ENCODE peak calls at places on chromosomes 1 and 21, in six cellular contexts. T is heart left ventricle, B is astrocyte, V is neural progenitor cell, C is cardiac muscle cell, L is PC-3. R is an unnamed sample.

GRCh38 chr1:62045579-62045978 is 149.1 kb upstream of the L1TD1 start:
- DNase-seq in B (peak; percentile 49), V (no peak), T (peak; percentile 36), C (peak; percentile 15), L (no peak), R (no peak)

GRCh38 chr1:9251501-9251900 is 16.9 kb downstream of the H6PD start:
- DNase-seq in C (no peak), V (no peak), L (no peak), B (no peak), T (peak; percentile 67), R (no peak)

GRCh38 chr1:11042065-11042464 is 5.0 kb downstream of the MASP2 start:
- DNase-seq in B (no peak), L (no peak), T (no peak), V (no peak), C (no peak), R (no peak)

GRCh38 chr1:55773189-55773940 is 558.2 kb upstream of the USP24 start:
- DNase-seq in T (no peak), V (no peak), L (no peak), B (no peak), C (peak; percentile 12), R (no peak)

GRCh38 chr1:202811296-202812175 is 782 bp downstream of the PCAT6 start:
- DNase-seq in C (peak; percentile 16), L (no peak), B (no peak), V (no peak), T (peak; percentile 32), R (peak; percentile 54)

GRCh38 chr1:228488818-228489674 is 1.9 kb downstream of the RNF187 start:
- DNase-seq in B (no peak), L (no peak), C (no peak), T (no peak), V (no peak), R (peak; percentile 9)

GRCh38 chr1:190479028-190479427 is 1.4 kb upstream of the BRINP3 start:
- DNase-seq in T (no peak), L (no peak), V (peak; percentile 48), B (no peak), C (peak; percentile 48), R (no peak)

GRCh38 chr1:56993355-56993985 is 27.7 kb upstream of the C8B start:
- DNase-seq in T (no peak), C (no peak), L (no peak), B (no peak), V (no peak), R (no peak)

GRCh38 chr1:15336866-15337265 is 72.8 kb upstream of the EFHD2 start:
- DNase-seq in B (no peak), V (no peak), T (peak; percentile 70), C (no peak), L (no peak), R (no peak)

GRCh38 chr1:113759341-113760101 is at the start of gene PHTF1:
- DNase-seq in C (peak; percentile 85), T (peak; percentile 85), L (peak; percentile 78), V (peak; percentile 88), B (peak; percentile 68), R (peak; percentile 94)

GRCh38 chr21:38806942-38807284 is 1.2 kb downstream of the ETS2 start:
- DNase-seq in L (peak; percentile 50), V (no peak), C (no peak), T (no peak), B (peak; percentile 31), R (peak; percentile 76)

GRCh38 chr1:23742670-23743286 is 493 bp upstream of the ELOA start:
- DNase-seq in T (peak; percentile 39), C (peak; percentile 23), V (no peak), L (peak; percentile 13), B (no peak), R (peak; percentile 68)

GRCh38 chr1:110152133-110152785 is 2.0 kb downstream of the SLC6A17 start:
- DNase-seq in B (peak; percentile 31), V (no peak), T (no peak), L (peak; percentile 59), C (no peak), R (peak; percentile 90)

GRCh38 chr21:46555225-46555617 is 49.7 kb downstream of the S100B start:
- DNase-seq in L (no peak), B (no peak), C (no peak), T (no peak), V (no peak), R (no peak)

GRCh38 chr1:114510235-114511047 is 562 bp downstream of the TRIM33 start:
- DNase-seq in L (no peak), T (peak; percentile 50), B (peak; percentile 23), C (peak; percentile 43), V (no peak), R (peak; percentile 69)

GRCh38 chr1:6805004-6805416 is 19.8 kb downstream of the CAMTA1 start:
- DNase-seq in V (no peak), B (peak; percentile 60), L (no peak), C (peak; percentile 21), T (no peak), R (no peak)

GRCh38 chr1:8086071-8086470 is 60.0 kb upstream of the ERRFI1 start:
- DNase-seq in V (no peak), L (no peak), T (no peak), C (no peak), B (no peak), R (no peak)

GRCh38 chr1:16396591-16396990 is 29.5 kb downstream of the SZRD1 start:
- DNase-seq in T (no peak), C (peak; percentile 88), B (peak; percentile 82), L (peak; percentile 28), V (no peak), R (peak; percentile 92)

GRCh38 chr1:15326691-15327530 is 79.9 kb downstream of the FHAD1 start:
- DNase-seq in B (peak; percentile 85), T (no peak), C (peak; percentile 40), V (peak; percentile 89), L (no peak), R (peak; percentile 85)

GRCh38 chr1:162854245-162854860 is 6.6 kb downstream of the CCDC190 start:
- DNase-seq in B (peak; percentile 73), L (peak; percentile 93), T (peak; percentile 51), C (peak; percentile 84), V (peak; percentile 65), R (peak; percentile 81)

GRCh38 chr1:112722601-112723510 is 7.7 kb upstream of the PPM1J start:
- DNase-seq in V (peak; percentile 85), C (peak; percentile 65), T (no peak), B (no peak), L (no peak), R (peak; percentile 88)

GRCh38 chr1:95903060-95903459 is 669.0 kb downstream of the RWDD3 start:
- DNase-seq in T (no peak), V (no peak), C (no peak), B (no peak), L (no peak), R (no peak)

GRCh38 chr1:237287876-237288517 is 246.0 kb downstream of the RYR2 start:
- DNase-seq in B (no peak), C (peak; percentile 0), T (peak; percentile 49), V (no peak), L (no peak), R (no peak)

GRCh38 chr1:74596770-74597169 is 76.8 kb downstream of the ERICH3 start:
- DNase-seq in C (no peak), V (peak; percentile 34), L (no peak), T (no peak), B (no peak), R (no peak)

DNA sequence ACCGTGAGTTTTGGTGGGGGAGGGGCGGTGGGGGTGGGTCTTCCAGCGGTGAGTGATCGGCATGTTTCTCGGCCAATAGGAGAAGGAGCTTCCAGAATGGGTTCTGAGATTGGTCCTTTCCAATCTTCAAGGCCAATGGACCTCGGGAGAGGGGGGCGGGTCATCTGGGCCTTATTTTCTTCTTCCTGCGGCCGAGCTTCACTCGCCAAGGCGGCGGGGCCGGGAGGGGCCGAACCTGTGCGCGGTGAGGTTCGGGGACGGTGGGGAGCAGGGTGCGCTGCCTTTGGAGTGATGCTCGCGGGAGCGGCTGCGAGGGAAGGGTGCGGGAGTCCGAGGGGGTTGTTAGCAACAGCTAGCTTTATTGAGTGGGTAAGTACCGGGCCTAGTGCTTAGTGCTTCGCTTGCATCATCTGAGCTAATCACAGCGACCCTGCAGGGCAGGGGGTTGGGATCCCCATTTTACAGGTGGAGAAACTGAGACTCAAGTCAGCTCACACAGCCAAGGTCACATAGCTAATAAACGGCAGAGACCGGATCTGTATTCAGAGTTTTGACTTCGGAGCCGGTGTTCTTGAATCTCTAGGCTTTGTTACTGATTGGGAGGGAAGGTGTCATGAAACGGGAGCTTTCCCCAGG is 475 bp downstream of the KDM4A start:
- DNase-seq in C (peak; percentile 99), L (peak; percentile 98), T (peak; percentile 97), B (peak; percentile 97), V (peak; percentile 98), R (peak; percentile 97)
- H3K27ac ChIP-seq in C (peak overlapping the region; percentile 94), L (peak overlapping the region; percentile 62), T (peak overlapping the region; percentile 92), B (peak overlapping the region; percentile 93), V (peak overlapping the region; percentile 66), R (peak overlapping the region; percentile 75)

GRCh38 chr1:155004352-155005075 is 1.9 kb downstream of the ZBTB7B start:
- DNase-seq in T (no peak), V (no peak), C (no peak), L (no peak), B (no peak), R (peak; percentile 34)

GRCh38 chr1:155003766-155004351 is 1.3 kb downstream of the ZBTB7B start:
- DNase-seq in V (peak; percentile 59), C (peak; percentile 60), L (peak; percentile 59), B (peak; percentile 38), T (peak; percentile 89), R (peak; percentile 63)

GRCh38 chr1:155007253-155007828 is 4.7 kb downstream of the ZBTB7B start:
- DNase-seq in L (no peak), V (no peak), C (no peak), T (peak; percentile 88), B (no peak), R (no peak)

GRCh38 chr1:155006601-155007101 is 4.0 kb downstream of the ZBTB7B start:
- DNase-seq in L (no peak), C (peak; percentile 41), B (no peak), V (peak; percentile 57), T (no peak), R (peak; percentile 62)

GRCh38 chr1:155005076-155005971 is 2.7 kb downstream of the ZBTB7B start:
- DNase-seq in V (no peak), L (peak; percentile 90), C (no peak), T (peak; percentile 82), B (no peak), R (peak; percentile 87)
- H3K4me3 ChIP-seq in V (no peak overlapping the region), L (peak overlapping the region; percentile 83), C (no peak overlapping the region), T (peak overlapping the region; percentile 96), B (no peak overlapping the region), R (peak overlapping the region; percentile 98)

GRCh38 chr1:1370771-1371300 is 4.2 kb downstream of the AURKAIP1 start:
- DNase-seq in T (no peak), V (no peak), L (no peak), B (no peak), C (no peak), R (no peak)
- H3K27ac ChIP-seq in T (no peak overlapping the region), V (no peak overlapping the region), L (no peak overlapping the region), B (no peak overlapping the region), C (no peak overlapping the region), R (no peak overlapping the region)

GRCh38 chr1:21153336-21153735 is 23.4 kb downstream of the EIF4G3 start:
- DNase-seq in B (no peak), V (no peak), T (no peak), L (no peak), C (no peak), R (no peak)

GRCh38 chr1:21149862-21150432 is 26.8 kb downstream of the EIF4G3 start:
- DNase-seq in T (peak; percentile 38), C (peak; percentile 89), B (peak; percentile 98), L (peak; percentile 89), V (peak; percentile 22), R (peak; percentile 96)

GRCh38 chr1:21154717-21155116 is 22.0 kb downstream of the EIF4G3 start:
- DNase-seq in V (no peak), L (no peak), B (no peak), T (no peak), C (no peak), R (peak; percentile 23)

GRCh38 chr1:21152423-21153100 is 24.1 kb downstream of the EIF4G3 start:
- DNase-seq in V (no peak), C (no peak), L (no peak), T (peak; percentile 43), B (no peak), R (peak; percentile 49)

GRCh38 chr1:21149430-21149861 is 27.3 kb downstream of the EIF4G3 start:
- DNase-seq in V (no peak), T (no peak), B (peak; percentile 62), L (peak; percentile 74), C (peak; percentile 67), R (peak; percentile 85)
- H3K4me3 ChIP-seq in V (no peak overlapping the region), T (no peak overlapping the region), B (peak overlapping the region; percentile 25), L (peak overlapping the region; percentile 40), C (no peak overlapping the region), R (peak overlapping the region; percentile 26)